ENCODE peak calls at places on chromosomes 16 and 17, in five cellular contexts. One of them, this sample, is unnamed.

GRCh38 chr17:82014432-82014831 is 8.2 kb downstream of the CENPX start:
- DNase-seq in left ventricle myocardium superior: no peak
- DNase-seq in AG04450: no peak
- DNase-seq in NCI-H1436: peak
- DNase-seq in stimulated activated naive CD8-positive, alpha-beta T cell treated with anti-CD3 and anti-CD28 coated beads, Interleukin-15, Interleukin-2, amounts not matched to agents 100 U/mL and 50 U/mL, for 24 hours: no peak
- DNase-seq in this sample: peak

GRCh38 chr17:41512789-41513547 is 5.7 kb downstream of the KRT15 start:
- DNase-seq in left ventricle myocardium superior: no peak
- DNase-seq in AG04450: no peak
- DNase-seq in NCI-H1436: peak
- DNase-seq in stimulated activated naive CD8-positive, alpha-beta T cell treated with anti-CD3 and anti-CD28 coated beads, Interleukin-15, Interleukin-2, amounts not matched to agents 100 U/mL and 50 U/mL, for 24 hours: no peak
- DNase-seq in this sample: peak

GRCh38 chr16:8590161-8590688 is at the start of gene TMEM114:
- DNase-seq in left ventricle myocardium superior: no peak
- DNase-seq in AG04450: no peak
- DNase-seq in NCI-H1436: no peak
- DNase-seq in stimulated activated naive CD8-positive, alpha-beta T cell treated with anti-CD3 and anti-CD28 coated beads, Interleukin-15, Interleukin-2, amounts not matched to agents 100 U/mL and 50 U/mL, for 24 hours: no peak
- DNase-seq in this sample: no peak

GRCh38 chr16:77211880-77212735 is 12.9 kb downstream of the SYCE1L start:
- DNase-seq in left ventricle myocardium superior: peak
- DNase-seq in AG04450: no peak
- DNase-seq in NCI-H1436: peak
- DNase-seq in stimulated activated naive CD8-positive, alpha-beta T cell treated with anti-CD3 and anti-CD28 coated beads, Interleukin-15, Interleukin-2, amounts not matched to agents 100 U/mL and 50 U/mL, for 24 hours: peak
- DNase-seq in this sample: peak

GRCh38 chr17:42674755-42675347 is 1.9 kb downstream of the PLEKHH3 start:
- DNase-seq in left ventricle myocardium superior: peak
- DNase-seq in AG04450: no peak
- DNase-seq in NCI-H1436: no peak
- DNase-seq in stimulated activated naive CD8-positive, alpha-beta T cell treated with anti-CD3 and anti-CD28 coated beads, Interleukin-15, Interleukin-2, amounts not matched to agents 100 U/mL and 50 U/mL, for 24 hours: no peak
- DNase-seq in this sample: peak

GRCh38 chr16:73171901-73172619 is 124.1 kb upstream of the ZFHX3 start:
- DNase-seq in left ventricle myocardium superior: peak
- DNase-seq in AG04450: no peak
- DNase-seq in NCI-H1436: no peak
- DNase-seq in stimulated activated naive CD8-positive, alpha-beta T cell treated with anti-CD3 and anti-CD28 coated beads, Interleukin-15, Interleukin-2, amounts not matched to agents 100 U/mL and 50 U/mL, for 24 hours: no peak
- DNase-seq in this sample: no peak

GRCh38 chr16:78926723-78927200 is 673.8 kb downstream of the MAF start:
- DNase-seq in left ventricle myocardium superior: no peak
- DNase-seq in AG04450: no peak
- DNase-seq in NCI-H1436: peak
- DNase-seq in stimulated activated naive CD8-positive, alpha-beta T cell treated with anti-CD3 and anti-CD28 coated beads, Interleukin-15, Interleukin-2, amounts not matched to agents 100 U/mL and 50 U/mL, for 24 hours: no peak
- DNase-seq in this sample: no peak

GRCh38 chr16:66429290-66429962 is 2.3 kb downstream of the BEAN1 start:
- DNase-seq in left ventricle myocardium superior: no peak
- DNase-seq in AG04450: no peak
- DNase-seq in NCI-H1436: no peak
- DNase-seq in stimulated activated naive CD8-positive, alpha-beta T cell treated with anti-CD3 and anti-CD28 coated beads, Interleukin-15, Interleukin-2, amounts not matched to agents 100 U/mL and 50 U/mL, for 24 hours: no peak
- DNase-seq in this sample: no peak

GRCh38 chr16:17034477-17035252 is 436.1 kb downstream of the XYLT1 start:
- DNase-seq in left ventricle myocardium superior: no peak
- DNase-seq in AG04450: no peak
- DNase-seq in NCI-H1436: no peak
- DNase-seq in stimulated activated naive CD8-positive, alpha-beta T cell treated with anti-CD3 and anti-CD28 coated beads, Interleukin-15, Interleukin-2, amounts not matched to agents 100 U/mL and 50 U/mL, for 24 hours: no peak
- DNase-seq in this sample: no peak

GRCh38 chr16:4336701-4337539 is 14.2 kb downstream of the PAM16 start:
- DNase-seq in left ventricle myocardium superior: no peak
- DNase-seq in AG04450: no peak
- DNase-seq in NCI-H1436: no peak
- DNase-seq in stimulated activated naive CD8-positive, alpha-beta T cell treated with anti-CD3 and anti-CD28 coated beads, Interleukin-15, Interleukin-2, amounts not matched to agents 100 U/mL and 50 U/mL, for 24 hours: no peak
- DNase-seq in this sample: no peak

GRCh38 chr16:885391-885790 is 84.9 kb upstream of the GNG13 start:
- DNase-seq in left ventricle myocardium superior: no peak
- DNase-seq in AG04450: no peak
- DNase-seq in NCI-H1436: no peak
- DNase-seq in stimulated activated naive CD8-positive, alpha-beta T cell treated with anti-CD3 and anti-CD28 coated beads, Interleukin-15, Interleukin-2, amounts not matched to agents 100 U/mL and 50 U/mL, for 24 hours: no peak
- DNase-seq in this sample: no peak

GRCh38 chr16:19472487-19472886 is 49.4 kb downstream of the GDE1 start:
- DNase-seq in left ventricle myocardium superior: no peak
- DNase-seq in AG04450: no peak
- DNase-seq in NCI-H1436: no peak
- DNase-seq in stimulated activated naive CD8-positive, alpha-beta T cell treated with anti-CD3 and anti-CD28 coated beads, Interleukin-15, Interleukin-2, amounts not matched to agents 100 U/mL and 50 U/mL, for 24 hours: no peak
- DNase-seq in this sample: no peak

GRCh38 chr17:77778636-77779524 is 179.6 kb upstream of the TNRC6C start:
- DNase-seq in left ventricle myocardium superior: peak
- DNase-seq in AG04450: no peak
- DNase-seq in NCI-H1436: peak
- DNase-seq in stimulated activated naive CD8-positive, alpha-beta T cell treated with anti-CD3 and anti-CD28 coated beads, Interleukin-15, Interleukin-2, amounts not matched to agents 100 U/mL and 50 U/mL, for 24 hours: no peak
- DNase-seq in this sample: peak

GRCh38 chr16:80527297-80527696 is 13.5 kb upstream of the DYNLRB2 start:
- DNase-seq in left ventricle myocardium superior: no peak
- DNase-seq in AG04450: no peak
- DNase-seq in NCI-H1436: no peak
- DNase-seq in stimulated activated naive CD8-positive, alpha-beta T cell treated with anti-CD3 and anti-CD28 coated beads, Interleukin-15, Interleukin-2, amounts not matched to agents 100 U/mL and 50 U/mL, for 24 hours: peak
- DNase-seq in this sample: no peak

GRCh38 chr17:30995347-30995746 is 24.5 kb downstream of the RNF135 start:
- DNase-seq in left ventricle myocardium superior: no peak
- DNase-seq in AG04450: no peak
- DNase-seq in NCI-H1436: no peak
- DNase-seq in stimulated activated naive CD8-positive, alpha-beta T cell treated with anti-CD3 and anti-CD28 coated beads, Interleukin-15, Interleukin-2, amounts not matched to agents 100 U/mL and 50 U/mL, for 24 hours: no peak
- DNase-seq in this sample: no peak

GRCh38 chr17:56690441-56691291 is 97.2 kb downstream of the NOG start:
- DNase-seq in left ventricle myocardium superior: no peak
- DNase-seq in AG04450: no peak
- DNase-seq in NCI-H1436: no peak
- DNase-seq in stimulated activated naive CD8-positive, alpha-beta T cell treated with anti-CD3 and anti-CD28 coated beads, Interleukin-15, Interleukin-2, amounts not matched to agents 100 U/mL and 50 U/mL, for 24 hours: no peak
- DNase-seq in this sample: no peak

GRCh38 chr16:7964717-7965116 is 625.6 kb downstream of the TMEM114 start:
- DNase-seq in left ventricle myocardium superior: no peak
- DNase-seq in AG04450: no peak
- DNase-seq in NCI-H1436: no peak
- DNase-seq in stimulated activated naive CD8-positive, alpha-beta T cell treated with anti-CD3 and anti-CD28 coated beads, Interleukin-15, Interleukin-2, amounts not matched to agents 100 U/mL and 50 U/mL, for 24 hours: no peak
- DNase-seq in this sample: no peak

GRCh38 chr17:20987511-20987910 is 55.3 kb downstream of the USP22 start:
- DNase-seq in left ventricle myocardium superior: no peak
- DNase-seq in AG04450: no peak
- DNase-seq in NCI-H1436: no peak
- DNase-seq in stimulated activated naive CD8-positive, alpha-beta T cell treated with anti-CD3 and anti-CD28 coated beads, Interleukin-15, Interleukin-2, amounts not matched to agents 100 U/mL and 50 U/mL, for 24 hours: no peak
- DNase-seq in this sample: no peak